ENCODE peak calls at places on chromosomes 2 and 18, in five cellular contexts. One of them, this sample, is unnamed.

GRCh38 chr18:22471546-22472131 is 53.9 kb upstream of the CTAGE1 start:
- DNase-seq in dorsolateral prefrontal cortex: no peak
- DNase-seq in AG04449: no peak
- DNase-seq in endothelial cell of umbilical vein: peak
- DNase-seq in RWPE1: no peak
- DNase-seq in this sample: no peak

GRCh38 chr2:116109471-116109870 is 1667.0 kb downstream of the DPP10 start:
- DNase-seq in dorsolateral prefrontal cortex: no peak
- DNase-seq in AG04449: no peak
- DNase-seq in endothelial cell of umbilical vein: no peak
- DNase-seq in RWPE1: no peak
- DNase-seq in this sample: no peak

GRCh38 chr2:152611458-152612231 is 105.6 kb downstream of the PRPF40A start:
- DNase-seq in RWPE1: no peak
- DNase-seq in AG04449: peak
- DNase-seq in dorsolateral prefrontal cortex: no peak
- DNase-seq in endothelial cell of umbilical vein: peak
- DNase-seq in this sample: peak

GRCh38 chr2:26616032-26616863 is 24.9 kb downstream of the CIB4 start:
- DNase-seq in endothelial cell of umbilical vein: no peak
- DNase-seq in dorsolateral prefrontal cortex: no peak
- DNase-seq in RWPE1: no peak
- DNase-seq in AG04449: no peak
- DNase-seq in this sample: no peak

GRCh38 chr18:21958707-21959457 is 210.5 kb upstream of the GATA6 start:
- DNase-seq in dorsolateral prefrontal cortex: no peak
- DNase-seq in endothelial cell of umbilical vein: no peak
- DNase-seq in AG04449: no peak
- DNase-seq in RWPE1: no peak
- DNase-seq in this sample: no peak

GRCh38 chr2:175363719-175364118 is 182.2 kb upstream of the ATP5MC3 start:
- DNase-seq in AG04449: no peak
- DNase-seq in endothelial cell of umbilical vein: no peak
- DNase-seq in dorsolateral prefrontal cortex: no peak
- DNase-seq in RWPE1: no peak
- DNase-seq in this sample: no peak

GRCh38 chr2:85779641-85780315 is 26.0 kb downstream of the ATOH8 start:
- DNase-seq in dorsolateral prefrontal cortex: no peak
- DNase-seq in RWPE1: no peak
- DNase-seq in endothelial cell of umbilical vein: no peak
- DNase-seq in AG04449: no peak
- DNase-seq in this sample: no peak

GRCh38 chr2:242044206-242044590 is 174.7 kb downstream of the RTP5 start:
- DNase-seq in endothelial cell of umbilical vein: no peak
- DNase-seq in AG04449: no peak
- DNase-seq in RWPE1: no peak
- DNase-seq in dorsolateral prefrontal cortex: no peak
- DNase-seq in this sample: no peak

GRCh38 chr2:105780606-105781005 is 35.9 kb downstream of the NCK2 start:
- DNase-seq in AG04449: no peak
- DNase-seq in dorsolateral prefrontal cortex: no peak
- DNase-seq in endothelial cell of umbilical vein: no peak
- DNase-seq in RWPE1: no peak
- DNase-seq in this sample: no peak

GRCh38 chr2:105783151-105783738 is 38.5 kb downstream of the NCK2 start:
- DNase-seq in dorsolateral prefrontal cortex: no peak
- DNase-seq in RWPE1: no peak
- DNase-seq in AG04449: no peak
- DNase-seq in endothelial cell of umbilical vein: no peak
- DNase-seq in this sample: no peak

GRCh38 chr2:105782646-105783045 is 37.9 kb downstream of the NCK2 start:
- DNase-seq in AG04449: no peak
- DNase-seq in endothelial cell of umbilical vein: no peak
- DNase-seq in dorsolateral prefrontal cortex: no peak
- DNase-seq in RWPE1: no peak
- DNase-seq in this sample: no peak

GRCh38 chr2:105781274-105781673 is 36.6 kb downstream of the NCK2 start:
- DNase-seq in endothelial cell of umbilical vein: no peak
- DNase-seq in RWPE1: no peak
- DNase-seq in AG04449: no peak
- DNase-seq in dorsolateral prefrontal cortex: no peak
- DNase-seq in this sample: no peak

GRCh38 chr2:105782123-105782522 is 37.4 kb downstream of the NCK2 start:
- DNase-seq in endothelial cell of umbilical vein: no peak
- DNase-seq in AG04449: no peak
- DNase-seq in RWPE1: no peak
- DNase-seq in dorsolateral prefrontal cortex: no peak
- DNase-seq in this sample: no peak
- TF ChIP-seq CTCF in endothelial cell of umbilical vein: no peak
- TF ChIP-seq CTCF in AG04449: no peak
- TF ChIP-seq CTCF in RWPE1: no peak
- TF ChIP-seq CTCF in dorsolateral prefrontal cortex: no peak
- TF ChIP-seq CTCF in this sample: no peak

GRCh38 chr2:181574321-181574720 is 82.6 kb downstream of the CERKL start:
- DNase-seq in endothelial cell of umbilical vein: no peak
- DNase-seq in AG04449: no peak
- DNase-seq in dorsolateral prefrontal cortex: no peak
- DNase-seq in RWPE1: no peak
- DNase-seq in this sample: no peak

GRCh38 chr2:181570059-181570458 is 86.8 kb downstream of the CERKL start:
- DNase-seq in RWPE1: no peak
- DNase-seq in AG04449: no peak
- DNase-seq in endothelial cell of umbilical vein: no peak
- DNase-seq in dorsolateral prefrontal cortex: no peak
- DNase-seq in this sample: no peak

GRCh38 chr2:181573140-181573736 is 83.7 kb downstream of the CERKL start:
- DNase-seq in AG04449: no peak
- DNase-seq in RWPE1: peak
- DNase-seq in endothelial cell of umbilical vein: peak
- DNase-seq in dorsolateral prefrontal cortex: no peak
- DNase-seq in this sample: no peak

GRCh38 chr2:181575024-181575649 is 81.8 kb downstream of the CERKL start:
- DNase-seq in dorsolateral prefrontal cortex: no peak
- DNase-seq in RWPE1: no peak
- DNase-seq in endothelial cell of umbilical vein: no peak
- DNase-seq in AG04449: no peak
- DNase-seq in this sample: no peak

DNA sequence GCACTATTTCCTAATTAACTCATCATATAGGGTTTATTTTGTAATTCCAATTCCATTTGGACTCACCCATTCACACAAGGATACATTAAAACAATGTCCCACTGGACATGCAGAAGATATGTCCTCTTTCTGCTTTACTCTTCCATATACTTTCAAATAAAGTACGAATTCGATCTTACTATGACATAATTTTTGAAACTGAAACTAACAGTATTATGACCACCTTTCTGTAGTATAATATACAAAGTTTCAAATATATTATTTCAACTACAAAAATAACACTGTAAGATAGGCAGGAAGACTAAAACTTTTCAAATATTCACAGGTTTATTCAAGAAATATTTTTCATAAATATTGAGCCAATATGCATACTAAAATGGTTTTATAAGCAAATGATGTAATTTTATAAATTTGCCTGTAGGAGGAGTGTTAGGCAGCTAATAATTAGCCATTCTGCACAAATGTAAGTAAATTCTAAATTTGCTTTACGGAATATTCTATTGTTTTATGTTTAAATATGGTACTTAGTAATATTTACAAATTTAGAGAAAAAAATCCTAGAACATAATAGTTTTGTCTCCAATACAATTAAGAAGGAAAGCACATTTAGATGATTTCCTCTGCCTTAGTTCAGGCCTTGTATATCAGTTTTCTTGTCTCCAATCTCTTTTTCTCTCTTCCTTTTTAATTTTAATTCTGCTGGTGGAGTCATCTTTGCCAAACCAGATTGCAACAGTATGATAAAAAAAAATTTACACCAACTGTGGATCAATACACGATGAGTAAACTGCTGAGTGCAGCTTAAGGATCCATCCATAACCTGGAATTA is 85.9 kb downstream of the CERKL start:
- DNase-seq in AG04449: no peak
- DNase-seq in dorsolateral prefrontal cortex: no peak
- DNase-seq in endothelial cell of umbilical vein: peak
- DNase-seq in RWPE1: no peak
- DNase-seq in this sample: no peak
- TF ChIP-seq CTCF in AG04449: no peak
- TF ChIP-seq CTCF in dorsolateral prefrontal cortex: no peak
- TF ChIP-seq CTCF in endothelial cell of umbilical vein: no peak
- TF ChIP-seq CTCF in RWPE1: peak
- TF ChIP-seq CTCF in this sample: peak

GRCh38 chr2:77954931-77955330 is 432.8 kb upstream of the LRRTM4 start:
- DNase-seq in AG04449: no peak
- DNase-seq in RWPE1: no peak
- DNase-seq in endothelial cell of umbilical vein: no peak
- DNase-seq in dorsolateral prefrontal cortex: no peak
- DNase-seq in this sample: no peak
- TF ChIP-seq CTCF in AG04449: no peak
- TF ChIP-seq CTCF in RWPE1: peak
- TF ChIP-seq CTCF in endothelial cell of umbilical vein: no peak
- TF ChIP-seq CTCF in dorsolateral prefrontal cortex: no peak
- TF ChIP-seq CTCF in this sample: no peak

DNA sequence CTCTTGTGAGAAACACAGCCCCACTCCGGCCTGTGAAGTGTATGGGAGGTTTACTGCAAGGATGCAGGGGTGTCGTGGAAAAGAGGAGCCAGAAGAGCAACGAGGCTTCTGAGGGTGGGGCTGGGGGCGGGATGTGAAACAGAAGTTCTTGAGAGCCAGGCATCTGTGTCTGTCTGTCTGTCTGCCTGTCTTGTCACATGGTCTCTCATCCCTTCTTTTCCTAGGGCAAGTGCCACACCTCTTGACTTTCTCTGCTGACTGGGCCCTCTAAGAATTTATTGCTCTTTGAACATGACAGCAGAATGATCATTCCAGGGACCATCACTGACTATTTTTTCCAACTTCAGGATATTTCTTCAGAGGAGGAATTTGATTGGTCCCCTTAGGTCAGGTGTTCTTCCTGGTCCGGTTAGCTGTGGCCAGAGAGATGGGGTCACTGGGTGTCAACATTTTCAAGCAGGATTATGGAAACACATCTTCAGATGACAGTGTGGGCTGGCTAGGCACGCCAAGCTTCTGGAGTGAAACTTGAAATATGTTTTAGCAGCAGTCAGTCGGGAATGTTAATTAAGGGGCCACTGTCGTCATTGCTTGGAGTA is 131.0 kb downstream of the FHOD3 start:
- DNase-seq in RWPE1: no peak
- DNase-seq in endothelial cell of umbilical vein: no peak
- DNase-seq in dorsolateral prefrontal cortex: no peak
- DNase-seq in AG04449: no peak
- DNase-seq in this sample: no peak
- TF ChIP-seq CTCF in RWPE1: no peak
- TF ChIP-seq CTCF in endothelial cell of umbilical vein: no peak
- TF ChIP-seq CTCF in dorsolateral prefrontal cortex: no peak
- TF ChIP-seq CTCF in AG04449: no peak
- TF ChIP-seq CTCF in this sample: no peak

DNA sequence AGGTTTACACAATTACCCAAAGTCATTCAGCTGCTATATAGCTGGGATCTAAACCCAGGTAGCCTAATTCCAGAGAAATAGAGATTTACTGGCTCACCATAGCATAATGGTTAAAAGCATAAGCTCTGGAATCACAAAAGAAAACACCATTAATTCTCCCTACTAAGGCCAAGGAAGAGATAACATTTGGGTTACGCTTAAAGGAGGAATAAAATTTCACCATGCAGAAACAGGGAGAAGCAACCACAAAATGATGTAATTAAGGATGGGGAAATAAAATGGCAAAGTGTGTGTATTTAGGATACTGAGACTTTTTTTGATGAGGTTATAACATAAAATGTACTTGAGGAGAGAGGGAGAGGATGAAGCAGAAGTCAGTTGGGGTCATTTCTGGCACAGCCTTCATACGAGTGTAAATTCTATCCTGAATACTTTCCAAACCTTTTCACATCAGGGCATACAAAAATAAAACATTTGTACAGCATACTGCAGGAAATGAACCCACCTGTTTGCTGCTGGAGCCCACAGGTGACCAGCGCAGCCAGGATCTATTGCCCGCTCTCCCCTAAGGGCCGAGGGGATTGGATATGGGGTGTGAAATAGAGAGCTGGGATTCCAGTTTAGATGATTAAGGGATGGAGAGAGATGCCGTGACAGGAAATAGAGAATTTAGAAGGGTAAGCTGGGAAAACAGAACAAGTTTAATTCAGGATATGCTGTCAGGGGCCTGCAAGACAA is 43.7 kb upstream of the SERTAD2 start:
- DNase-seq in endothelial cell of umbilical vein: no peak
- DNase-seq in RWPE1: no peak
- DNase-seq in dorsolateral prefrontal cortex: no peak
- DNase-seq in AG04449: no peak
- DNase-seq in this sample: no peak
- TF ChIP-seq CTCF in endothelial cell of umbilical vein: no peak
- TF ChIP-seq CTCF in RWPE1: no peak
- TF ChIP-seq CTCF in dorsolateral prefrontal cortex: no peak
- TF ChIP-seq CTCF in AG04449: no peak
- TF ChIP-seq CTCF in this sample: no peak

GRCh38 chr2:33292063-33292462 is 184.4 kb upstream of the RASGRP3 start:
- DNase-seq in AG04449: no peak
- DNase-seq in RWPE1: no peak
- DNase-seq in dorsolateral prefrontal cortex: no peak
- DNase-seq in endothelial cell of umbilical vein: no peak
- DNase-seq in this sample: no peak
- TF ChIP-seq CTCF in AG04449: no peak
- TF ChIP-seq CTCF in RWPE1: no peak
- TF ChIP-seq CTCF in dorsolateral prefrontal cortex: no peak
- TF ChIP-seq CTCF in endothelial cell of umbilical vein: no peak
- TF ChIP-seq CTCF in this sample: no peak

DNA sequence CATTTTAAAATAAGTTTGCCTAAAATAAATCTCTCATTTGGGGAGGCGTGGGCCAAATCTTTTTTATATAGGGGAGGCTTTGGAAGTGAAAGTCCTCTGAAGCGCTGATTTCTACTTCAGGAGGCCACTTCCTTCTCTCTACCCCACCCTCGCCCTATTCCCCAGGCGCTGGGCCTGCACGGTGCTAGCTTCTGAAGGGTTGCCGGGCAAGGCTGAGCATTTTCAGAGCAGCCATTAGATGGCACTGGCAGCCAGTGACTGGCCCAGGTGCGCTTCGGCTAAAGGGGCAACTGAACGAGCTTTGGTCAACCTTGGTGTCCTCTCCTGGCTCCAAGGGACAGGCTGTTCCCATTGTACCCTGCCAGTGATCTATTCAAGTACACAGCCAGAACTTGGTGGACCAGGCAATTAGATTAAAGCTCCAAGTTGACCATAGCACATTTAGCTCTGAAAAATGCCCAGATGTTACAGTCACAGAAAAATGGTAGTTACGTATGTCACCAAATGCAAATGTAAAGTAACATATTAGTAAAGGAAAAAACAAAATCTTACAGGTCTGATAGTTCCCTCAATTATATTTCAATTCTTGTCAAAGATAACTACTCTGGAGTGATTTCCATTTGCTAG is 2.3 kb downstream of the POMC start:
- DNase-seq in AG04449: no peak
- DNase-seq in dorsolateral prefrontal cortex: peak
- DNase-seq in endothelial cell of umbilical vein: no peak
- DNase-seq in RWPE1: no peak
- DNase-seq in this sample: peak
- TF ChIP-seq CTCF in AG04449: peak
- TF ChIP-seq CTCF in dorsolateral prefrontal cortex: peak
- TF ChIP-seq CTCF in endothelial cell of umbilical vein: peak
- TF ChIP-seq CTCF in RWPE1: peak
- TF ChIP-seq CTCF in this sample: peak